ENCODE peak calls at places on chromosomes 6 and 20, in six cellular contexts. One of them, this sample, is unnamed.

GRCh38 chr6:74128536-74128935 is 432.5 kb downstream of the CD109 start:
- DNase-seq in T follicular helper cell: no peak
- DNase-seq in NCI-H1092 treated with DMSO at 0.1 percent for 48 hours: no peak
- DNase-seq in GM13976: no peak
- DNase-seq in stimulated activated naive CD8-positive, alpha-beta T cell treated with anti-CD3 and anti-CD28 coated beads, Interleukin-15, Interleukin-2, amounts not matched to agents 100 U/mL and 50 U/mL, for 24 hours: no peak
- DNase-seq in T-helper 17 cell: no peak
- DNase-seq in this sample: no peak

GRCh38 chr20:7497985-7498384 is 442.3 kb downstream of the HAO1 start:
- DNase-seq in T follicular helper cell: no peak
- DNase-seq in NCI-H1092 treated with DMSO at 0.1 percent for 48 hours: no peak
- DNase-seq in GM13976: no peak
- DNase-seq in stimulated activated naive CD8-positive, alpha-beta T cell treated with anti-CD3 and anti-CD28 coated beads, Interleukin-15, Interleukin-2, amounts not matched to agents 100 U/mL and 50 U/mL, for 24 hours: no peak
- DNase-seq in T-helper 17 cell: no peak
- DNase-seq in this sample: no peak

GRCh38 chr6:33802186-33803061 is 1.4 kb downstream of the MLN start:
- DNase-seq in T follicular helper cell: no peak
- DNase-seq in NCI-H1092 treated with DMSO at 0.1 percent for 48 hours: no peak
- DNase-seq in GM13976: no peak
- DNase-seq in stimulated activated naive CD8-positive, alpha-beta T cell treated with anti-CD3 and anti-CD28 coated beads, Interleukin-15, Interleukin-2, amounts not matched to agents 100 U/mL and 50 U/mL, for 24 hours: no peak
- DNase-seq in T-helper 17 cell: no peak
- DNase-seq in this sample: no peak

GRCh38 chr20:44080646-44081267 is 106.2 kb downstream of the JPH2 start:
- DNase-seq in T follicular helper cell: peak; percentile 71
- DNase-seq in NCI-H1092 treated with DMSO at 0.1 percent for 48 hours: peak; percentile 77
- DNase-seq in GM13976: peak; percentile 89
- DNase-seq in stimulated activated naive CD8-positive, alpha-beta T cell treated with anti-CD3 and anti-CD28 coated beads, Interleukin-15, Interleukin-2, amounts not matched to agents 100 U/mL and 50 U/mL, for 24 hours: peak; percentile 78
- DNase-seq in T-helper 17 cell: peak; percentile 72
- DNase-seq in this sample: peak; percentile 34

GRCh38 chr6:114421219-114421618 is 78.4 kb upstream of the HS3ST5 start:
- DNase-seq in T follicular helper cell: no peak
- DNase-seq in NCI-H1092 treated with DMSO at 0.1 percent for 48 hours: no peak
- DNase-seq in GM13976: no peak
- DNase-seq in stimulated activated naive CD8-positive, alpha-beta T cell treated with anti-CD3 and anti-CD28 coated beads, Interleukin-15, Interleukin-2, amounts not matched to agents 100 U/mL and 50 U/mL, for 24 hours: no peak
- DNase-seq in T-helper 17 cell: no peak
- DNase-seq in this sample: no peak

GRCh38 chr6:129844118-129844891 is 16.8 kb downstream of the TMEM244 start:
- DNase-seq in T follicular helper cell: no peak
- DNase-seq in NCI-H1092 treated with DMSO at 0.1 percent for 48 hours: no peak
- DNase-seq in GM13976: no peak
- DNase-seq in stimulated activated naive CD8-positive, alpha-beta T cell treated with anti-CD3 and anti-CD28 coated beads, Interleukin-15, Interleukin-2, amounts not matched to agents 100 U/mL and 50 U/mL, for 24 hours: no peak
- DNase-seq in T-helper 17 cell: no peak
- DNase-seq in this sample: no peak

GRCh38 chr6:37242429-37243052 is 15.0 kb upstream of the TBC1D22B start:
- DNase-seq in T follicular helper cell: no peak
- DNase-seq in NCI-H1092 treated with DMSO at 0.1 percent for 48 hours: no peak
- DNase-seq in GM13976: no peak
- DNase-seq in stimulated activated naive CD8-positive, alpha-beta T cell treated with anti-CD3 and anti-CD28 coated beads, Interleukin-15, Interleukin-2, amounts not matched to agents 100 U/mL and 50 U/mL, for 24 hours: no peak
- DNase-seq in T-helper 17 cell: no peak
- DNase-seq in this sample: no peak

GRCh38 chr6:46221221-46221793 is 50.5 kb upstream of the ENPP5 start:
- DNase-seq in T follicular helper cell: no peak
- DNase-seq in NCI-H1092 treated with DMSO at 0.1 percent for 48 hours: peak; percentile 62
- DNase-seq in GM13976: peak; percentile 42
- DNase-seq in stimulated activated naive CD8-positive, alpha-beta T cell treated with anti-CD3 and anti-CD28 coated beads, Interleukin-15, Interleukin-2, amounts not matched to agents 100 U/mL and 50 U/mL, for 24 hours: no peak
- DNase-seq in T-helper 17 cell: no peak
- DNase-seq in this sample: no peak

GRCh38 chr6:147699637-147700036 is 191.1 kb downstream of the SAMD5 start:
- DNase-seq in T follicular helper cell: no peak
- DNase-seq in NCI-H1092 treated with DMSO at 0.1 percent for 48 hours: no peak
- DNase-seq in GM13976: no peak
- DNase-seq in stimulated activated naive CD8-positive, alpha-beta T cell treated with anti-CD3 and anti-CD28 coated beads, Interleukin-15, Interleukin-2, amounts not matched to agents 100 U/mL and 50 U/mL, for 24 hours: no peak
- DNase-seq in T-helper 17 cell: no peak
- DNase-seq in this sample: no peak

GRCh38 chr20:52438326-52438963 is 246.9 kb upstream of the ZFP64 start:
- DNase-seq in T follicular helper cell: no peak
- DNase-seq in NCI-H1092 treated with DMSO at 0.1 percent for 48 hours: no peak
- DNase-seq in GM13976: no peak
- DNase-seq in stimulated activated naive CD8-positive, alpha-beta T cell treated with anti-CD3 and anti-CD28 coated beads, Interleukin-15, Interleukin-2, amounts not matched to agents 100 U/mL and 50 U/mL, for 24 hours: no peak
- DNase-seq in T-helper 17 cell: peak; percentile 6
- DNase-seq in this sample: no peak

GRCh38 chr6:24431045-24431451 is 28.3 kb downstream of the MRS2 start:
- DNase-seq in T follicular helper cell: peak; percentile 4
- DNase-seq in NCI-H1092 treated with DMSO at 0.1 percent for 48 hours: no peak
- DNase-seq in GM13976: peak; percentile 56
- DNase-seq in stimulated activated naive CD8-positive, alpha-beta T cell treated with anti-CD3 and anti-CD28 coated beads, Interleukin-15, Interleukin-2, amounts not matched to agents 100 U/mL and 50 U/mL, for 24 hours: peak; percentile 25
- DNase-seq in T-helper 17 cell: no peak
- DNase-seq in this sample: no peak

GRCh38 chr6:42417641-42418112 is 34.0 kb downstream of the TRERF1 start:
- DNase-seq in T follicular helper cell: no peak
- DNase-seq in NCI-H1092 treated with DMSO at 0.1 percent for 48 hours: no peak
- DNase-seq in GM13976: no peak
- DNase-seq in stimulated activated naive CD8-positive, alpha-beta T cell treated with anti-CD3 and anti-CD28 coated beads, Interleukin-15, Interleukin-2, amounts not matched to agents 100 U/mL and 50 U/mL, for 24 hours: peak; percentile 54
- DNase-seq in T-helper 17 cell: peak; percentile 13
- DNase-seq in this sample: peak; percentile 44

GRCh38 chr20:13735829-13736228 is 48.9 kb downstream of the ESF1 start:
- DNase-seq in T follicular helper cell: no peak
- DNase-seq in NCI-H1092 treated with DMSO at 0.1 percent for 48 hours: no peak
- DNase-seq in GM13976: no peak
- DNase-seq in stimulated activated naive CD8-positive, alpha-beta T cell treated with anti-CD3 and anti-CD28 coated beads, Interleukin-15, Interleukin-2, amounts not matched to agents 100 U/mL and 50 U/mL, for 24 hours: no peak
- DNase-seq in T-helper 17 cell: no peak
- DNase-seq in this sample: no peak

GRCh38 chr20:8670900-8671229 is 398.0 kb upstream of the PLCB4 start:
- DNase-seq in T follicular helper cell: no peak
- DNase-seq in NCI-H1092 treated with DMSO at 0.1 percent for 48 hours: peak; percentile 2
- DNase-seq in GM13976: no peak
- DNase-seq in stimulated activated naive CD8-positive, alpha-beta T cell treated with anti-CD3 and anti-CD28 coated beads, Interleukin-15, Interleukin-2, amounts not matched to agents 100 U/mL and 50 U/mL, for 24 hours: no peak
- DNase-seq in T-helper 17 cell: no peak
- DNase-seq in this sample: no peak

GRCh38 chr6:9095671-9096260 is 660.4 kb upstream of the SLC35B3 start:
- DNase-seq in T follicular helper cell: no peak
- DNase-seq in NCI-H1092 treated with DMSO at 0.1 percent for 48 hours: peak; percentile 13
- DNase-seq in GM13976: no peak
- DNase-seq in stimulated activated naive CD8-positive, alpha-beta T cell treated with anti-CD3 and anti-CD28 coated beads, Interleukin-15, Interleukin-2, amounts not matched to agents 100 U/mL and 50 U/mL, for 24 hours: no peak
- DNase-seq in T-helper 17 cell: no peak
- DNase-seq in this sample: no peak

GRCh38 chr6:52301326-52301725 is 16.8 kb upstream of the MCM3 start:
- DNase-seq in T follicular helper cell: no peak
- DNase-seq in NCI-H1092 treated with DMSO at 0.1 percent for 48 hours: no peak
- DNase-seq in GM13976: no peak
- DNase-seq in stimulated activated naive CD8-positive, alpha-beta T cell treated with anti-CD3 and anti-CD28 coated beads, Interleukin-15, Interleukin-2, amounts not matched to agents 100 U/mL and 50 U/mL, for 24 hours: no peak
- DNase-seq in T-helper 17 cell: no peak
- DNase-seq in this sample: no peak